ENCODE peak calls at places on chromosome 9, in nine cellular contexts. W is AG09309, I is astrocyte of the spinal cord, N is AG10803, X is lower leg skin, S is transverse colon, L is prostate gland, O is right lobe of liver, R is RWPE1. E is an unnamed sample.
A peak's percentile ranks its signal among the peaks of the same experiment; 100 is the strongest.

GRCh38 chr9:109816490-109816889 is 36.5 kb downstream of the PALM2AKAP2 start:
- DNase-seq in W (peak; percentile 93), N (peak; percentile 98), I (peak; percentile 98), R (peak; percentile 95), O (no peak), S (no peak), X (no peak), L (no peak), E (peak; percentile 92)

GRCh38 chr9:113416149-113416726 is 5.7 kb downstream of the C9orf43 start:
- DNase-seq in L (no peak), X (no peak), R (no peak), W (no peak), N (no peak), S (no peak), I (no peak), O (no peak), E (no peak)

GRCh38 chr9:114049453-114050225 is 28.5 kb downstream of the AMBP start:
- DNase-seq in W (no peak), L (no peak), I (no peak), S (no peak), O (no peak), N (no peak), R (no peak), X (peak; percentile 48), E (no peak)

GRCh38 chr9:76686756-76687155 is 77.5 kb upstream of the PCA3 start:
- DNase-seq in X (no peak), N (no peak), I (no peak), O (no peak), S (no peak), W (no peak), L (no peak), R (no peak), E (no peak)

GRCh38 chr9:72213906-72214305 is 64.7 kb downstream of the GDA start:
- DNase-seq in O (no peak), W (no peak), L (no peak), N (no peak), S (no peak), I (no peak), X (no peak), R (no peak), E (no peak)

GRCh38 chr9:107142896-107143603 is 140.0 kb upstream of the RAD23B start:
- DNase-seq in I (peak; percentile 19), X (no peak), W (no peak), N (peak; percentile 60), R (no peak), O (no peak), L (no peak), S (peak; percentile 28), E (peak; percentile 40)

GRCh38 chr9:98162638-98163037 is 29.8 kb downstream of the CORO2A start:
- DNase-seq in S (no peak), L (peak; percentile 69), X (no peak), R (peak; percentile 95), I (no peak), O (no peak), W (no peak), N (no peak), E (no peak)

GRCh38 chr9:135857371-135857786 is 50.0 kb downstream of the CAMSAP1 start:
- DNase-seq in L (no peak), X (no peak), R (peak; percentile 65), I (peak; percentile 51), O (no peak), N (peak; percentile 56), S (no peak), W (no peak), E (peak; percentile 39)

GRCh38 chr9:83511051-83511450 is 27.1 kb downstream of the FRMD3 start:
- DNase-seq in I (peak; percentile 27), W (no peak), N (peak; percentile 32), R (peak; percentile 11), X (no peak), L (no peak), S (no peak), O (no peak), E (peak; percentile 23)

GRCh38 chr9:4508907-4509589 is 18.8 kb downstream of the SLC1A1 start:
- DNase-seq in I (peak; percentile 66), L (no peak), S (no peak), R (no peak), N (peak; percentile 89), X (no peak), O (no peak), W (peak; percentile 83), E (no peak)

GRCh38 chr9:38406476-38407186 is 14.1 kb downstream of the ALDH1B1 start:
- DNase-seq in R (no peak), I (no peak), S (no peak), W (no peak), X (no peak), O (no peak), L (no peak), N (no peak), E (no peak)

GRCh38 chr9:36870960-36871359 is 163.1 kb downstream of the PAX5 start:
- DNase-seq in N (no peak), S (peak; percentile 16), O (peak; percentile 65), R (no peak), X (no peak), I (no peak), L (no peak), W (no peak), E (no peak)
- TF ChIP-seq CTCF in N (no peak), S (no peak), O (peak; percentile 4), R (no peak), X (no peak), I (no peak), L (no peak), W (no peak), E (no peak)

GRCh38 chr9:133463864-133464615 is 4.3 kb downstream of the CACFD1 start:
- DNase-seq in X (no peak), S (no peak), I (no peak), W (no peak), O (no peak), R (no peak), N (no peak), L (no peak), E (no peak)

GRCh38 chr9:133460405-133461175 is 812 bp downstream of the CACFD1 start:
- DNase-seq in O (peak; percentile 95), X (peak; percentile 92), R (peak; percentile 85), L (peak; percentile 41), N (peak; percentile 7), I (peak; percentile 9), S (peak; percentile 89), W (no peak), E (peak; percentile 9)

GRCh38 chr9:133461975-133462374 is 2.2 kb downstream of the CACFD1 start:
- DNase-seq in N (no peak), X (no peak), O (peak; percentile 75), W (no peak), I (no peak), S (no peak), R (no peak), L (no peak), E (no peak)

GRCh38 chr9:133464638-133465037 is 4.9 kb downstream of the CACFD1 start:
- DNase-seq in W (no peak), X (no peak), R (no peak), I (no peak), S (no peak), L (no peak), O (no peak), N (no peak), E (no peak)

DNA sequence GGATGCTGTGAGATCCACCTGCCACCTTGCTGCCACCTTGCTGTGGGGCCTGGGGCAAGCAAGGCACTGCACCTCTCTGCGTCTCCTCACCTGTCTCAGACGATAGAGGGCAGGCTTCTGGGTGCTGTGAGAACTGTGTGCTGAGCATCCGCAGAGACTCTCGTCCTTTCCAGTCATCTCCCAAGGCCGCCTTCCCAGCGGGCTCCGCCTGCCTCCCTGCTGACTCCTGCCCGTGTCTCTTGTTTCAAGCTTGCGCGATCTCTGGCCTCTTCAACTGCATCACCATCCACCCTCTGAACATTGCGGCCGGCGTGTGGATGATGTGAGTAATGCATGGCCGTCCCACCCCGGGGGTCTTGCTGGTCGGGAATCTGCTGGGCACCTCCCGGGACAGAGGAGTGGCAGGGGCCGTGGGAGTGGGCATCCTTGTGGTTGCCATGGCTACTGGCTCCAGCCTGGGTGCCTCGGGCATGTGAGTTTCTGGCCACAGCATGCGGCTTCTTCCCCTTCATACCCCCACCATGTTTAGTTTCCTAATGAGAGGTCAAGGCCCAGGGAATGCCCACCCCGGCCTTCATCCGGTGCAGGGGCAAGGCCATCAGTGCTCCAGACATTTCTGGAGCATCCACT is 3.6 kb downstream of the CACFD1 start:
- DNase-seq in S (no peak), W (no peak), X (no peak), L (no peak), O (no peak), R (no peak), I (no peak), N (no peak), E (peak; percentile 42)
- TF ChIP-seq CTCF in S (no peak), W (no peak), X (no peak), L (no peak), O (no peak), R (no peak), I (peak; percentile 4), N (no peak), E (no peak)

GRCh38 chr9:81410201-81410600 is 279.1 kb downstream of the TLE1 start:
- DNase-seq in R (peak; percentile 69), L (no peak), S (no peak), I (peak; percentile 94), O (no peak), N (peak; percentile 35), X (no peak), W (no peak), E (peak; percentile 76)

GRCh38 chr9:81408951-81409350 is 280.4 kb downstream of the TLE1 start:
- DNase-seq in O (no peak), L (no peak), R (no peak), S (no peak), W (no peak), I (no peak), X (no peak), N (no peak), E (no peak)

DNA sequence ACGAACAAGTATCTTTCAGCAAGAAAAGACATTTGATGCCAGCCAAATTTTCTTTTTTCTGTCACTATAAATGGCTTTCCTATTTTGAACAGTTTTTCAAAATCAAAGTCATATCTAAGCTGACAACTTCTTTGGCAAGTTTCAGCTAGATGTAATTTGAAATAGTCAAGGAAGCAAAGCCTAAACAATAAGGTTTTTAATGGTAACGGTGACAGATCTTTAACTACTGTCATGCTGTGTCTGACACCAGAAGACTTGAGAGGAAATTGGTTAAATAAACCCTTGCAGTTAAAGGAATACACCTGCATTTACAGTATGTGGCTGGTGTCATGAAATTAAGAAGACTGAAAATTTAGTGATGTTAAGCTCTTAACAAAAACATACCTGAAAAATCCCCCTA is 284.1 kb downstream of the TLE1 start:
- DNase-seq in L (no peak), X (no peak), I (no peak), W (no peak), S (no peak), O (no peak), R (no peak), N (no peak), E (no peak)
- TF ChIP-seq CTCF in L (no peak), X (no peak), I (no peak), W (no peak), S (no peak), O (no peak), R (no peak), N (no peak), E (no peak)

DNA sequence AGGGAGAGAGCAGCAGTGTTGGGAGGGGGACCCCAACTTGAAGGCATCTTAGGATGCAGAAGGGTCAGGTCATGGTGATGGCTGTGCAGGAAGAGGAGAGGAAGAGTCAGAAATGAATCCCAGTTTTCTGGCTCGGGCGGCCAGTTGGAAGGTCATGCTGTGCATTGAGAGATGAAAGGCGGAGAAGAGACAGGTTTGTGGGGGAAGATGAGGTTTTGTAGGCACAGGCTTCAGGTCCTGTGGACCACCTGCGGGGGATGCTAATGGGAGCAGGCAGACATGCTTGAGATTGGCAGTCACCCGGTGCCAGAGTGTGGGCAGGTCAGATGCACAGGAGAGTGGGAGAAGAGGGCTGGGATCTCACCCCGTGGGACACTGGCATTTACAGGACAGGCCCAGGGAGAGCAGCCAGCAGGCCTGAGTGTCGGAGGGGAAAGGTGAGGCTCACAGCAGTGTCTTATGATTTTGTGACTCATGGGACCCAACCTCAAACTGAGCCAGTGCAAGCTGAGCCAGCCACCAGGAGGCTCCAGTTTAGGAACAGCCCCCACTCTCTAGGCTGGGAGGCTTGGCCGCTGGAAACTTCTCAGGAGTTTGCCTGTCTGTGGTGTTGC is 17.5 kb downstream of the STXBP1 start:
- DNase-seq in S (no peak), R (no peak), O (no peak), N (no peak), W (no peak), I (peak; percentile 3), L (no peak), X (no peak), E (no peak)
- TF ChIP-seq CTCF in S (no peak), R (no peak), O (no peak), N (no peak), W (peak; percentile 28), I (peak; percentile 30), L (no peak), X (no peak), E (no peak)